ENCODE peak calls at places on chromosomes 4 and X, in five cellular contexts. Y is IMR-90, E is SK-N-SH, K is HepG2, R is GM12878. T is an unnamed sample.

GRCh38 chr4:94491322-94491721 is 39.6 kb downstream of the PDLIM5 start:
- DNase-seq in Y (peak; percentile 52), E (no peak), K (no peak), R (no peak), T (no peak)

GRCh38 chr4:76626686-76627465 is 191.8 kb downstream of the SHROOM3 start:
- DNase-seq in Y (peak; percentile 13), E (peak; percentile 21), K (peak; percentile 3), R (no peak), T (peak; percentile 10)

GRCh38 chr4:2063557-2064275 is 4.6 kb downstream of the NAT8L start:
- DNase-seq in Y (no peak), E (no peak), K (no peak), R (no peak), T (no peak)

GRCh38 chr4:150055467-150055866 is 22.8 kb upstream of the DCLK2 start:
- DNase-seq in Y (no peak), E (no peak), K (peak; percentile 46), R (no peak), T (no peak)

GRCh38 chrX:11381464-11381863 is 88.3 kb downstream of the AMELX start:
- DNase-seq in Y (peak; percentile 63), E (peak; percentile 20), K (peak; percentile 25), R (peak; percentile 30), T (peak; percentile 31)

GRCh38 chrX:13270360-13270759 is 49.5 kb downstream of the ATXN3L start:
- DNase-seq in Y (no peak), E (no peak), K (no peak), R (no peak), T (no peak)

GRCh38 chr4:104163820-104164219 is 330.9 kb downstream of the CXXC4 start:
- DNase-seq in Y (no peak), E (no peak), K (no peak), R (no peak), T (no peak)

GRCh38 chrX:41733939-41734338 is 10.0 kb downstream of the GPR82 start:
- DNase-seq in Y (no peak), E (no peak), K (no peak), R (peak; percentile 90), T (no peak)

GRCh38 chr4:10974371-10974770 is 289.8 kb upstream of the CLNK start:
- DNase-seq in Y (no peak), E (no peak), K (no peak), R (no peak), T (no peak)

GRCh38 chr4:114043116-114043515 is 63.7 kb upstream of the ARSJ start:
- DNase-seq in Y (peak; percentile 26), E (no peak), K (no peak), R (no peak), T (no peak)

GRCh38 chr4:26406346-26406975 is 83.8 kb downstream of the CCKAR start:
- DNase-seq in Y (peak; percentile 36), E (no peak), K (no peak), R (no peak), T (no peak)

GRCh38 chrX:18886344-18887161 is 97.4 kb downstream of the PHKA2 start:
- DNase-seq in Y (peak; percentile 23), E (peak; percentile 62), K (peak; percentile 22), R (peak; percentile 66), T (peak; percentile 59)

GRCh38 chrX:137565921-137566745 is at the start of gene ZIC3:
- DNase-seq in Y (no peak), E (peak; percentile 82), K (no peak), R (no peak), T (no peak)

GRCh38 chr4:3254302-3255131 is 5.6 kb downstream of the MSANTD1 start:
- DNase-seq in Y (no peak), E (no peak), K (no peak), R (no peak), T (no peak)

GRCh38 chr4:169340834-169341233 is 70.1 kb upstream of the SH3RF1 start:
- DNase-seq in Y (no peak), E (no peak), K (no peak), R (no peak), T (no peak)

GRCh38 chr4:1641671-1642070 is 42.4 kb downstream of the FAM53A start:
- DNase-seq in Y (no peak), E (no peak), K (no peak), R (no peak), T (no peak)

GRCh38 chrX:20319054-20319453 is 52.3 kb upstream of the RPS6KA3 start:
- DNase-seq in Y (no peak), E (no peak), K (no peak), R (no peak), T (no peak)

GRCh38 chrX:49041683-49042529 is 1.3 kb downstream of the TFE3 start:
- DNase-seq in Y (peak; percentile 73), E (peak; percentile 29), K (no peak), R (no peak), T (peak; percentile 14)

GRCh38 chrX:16148896-16149295 is 18.4 kb upstream of the MAGEB17 start:
- DNase-seq in Y (no peak), E (no peak), K (no peak), R (no peak), T (no peak)

GRCh38 chr4:5387457-5387856 is 320.9 kb downstream of the EVC2 start:
- DNase-seq in Y (no peak), E (no peak), K (no peak), R (no peak), T (no peak)

GRCh38 chr4:88027611-88028608 is 20.5 kb downstream of the PKD2 start:
- DNase-seq in Y (peak; percentile 95), E (no peak), K (no peak), R (no peak), T (no peak)

GRCh38 chrX:68431836-68432235 is 1.5 kb downstream of the OPHN1 start:
- DNase-seq in Y (peak; percentile 66), E (no peak), K (no peak), R (no peak), T (no peak)

GRCh38 chr4:14897217-14897616 is 105.1 kb upstream of the CPEB2 start:
- DNase-seq in Y (no peak), E (no peak), K (no peak), R (no peak), T (no peak)

GRCh38 chr4:35038845-35039244 is 1205.5 kb downstream of the ARAP2 start:
- DNase-seq in Y (no peak), E (no peak), K (no peak), R (no peak), T (no peak)

GRCh38 chr4:104896623-104897296 is 249.9 kb upstream of the TET2 start:
- DNase-seq in Y (no peak), E (no peak), K (no peak), R (peak; percentile 46), T (no peak)

GRCh38 chr4:161256716-161257115 is 907.1 kb downstream of the FSTL5 start:
- DNase-seq in Y (no peak), E (no peak), K (peak; percentile 22), R (no peak), T (no peak)

GRCh38 chrX:1224954-1225353 is 12.5 kb upstream of the CRLF2 start:
- DNase-seq in Y (no peak), E (no peak), K (no peak), R (no peak), T (no peak)

GRCh38 chrX:51494409-51494808 is 2.0 kb downstream of the NUDT11 start:
- DNase-seq in Y (no peak), E (no peak), K (no peak), R (no peak), T (no peak)

GRCh38 chrX:154402622-154403127 is 4.5 kb downstream of the RPL10 start:
- DNase-seq in Y (no peak), E (no peak), K (no peak), R (no peak), T (no peak)

GRCh38 chr4:182874946-182875345 is 42.2 kb downstream of the DCTD start:
- DNase-seq in Y (no peak), E (no peak), K (no peak), R (no peak), T (no peak)
- TF ChIP-seq MXI1 in Y (no peak), E (no peak), K (no peak), R (no peak), T (no peak)

GRCh38 chr4:180665481-180665880 is 1577.7 kb upstream of the TENM3 start:
- DNase-seq in Y (no peak), E (no peak), K (no peak), R (no peak), T (no peak)

GRCh38 chr4:180664766-180665368 is 1578.3 kb upstream of the TENM3 start:
- DNase-seq in Y (peak; percentile 90), E (peak; percentile 59), K (peak; percentile 66), R (peak; percentile 25), T (peak; percentile 70)

GRCh38 chr4:180669637-180670036 is 1573.6 kb upstream of the TENM3 start:
- DNase-seq in Y (peak; percentile 44), E (no peak), K (no peak), R (no peak), T (no peak)

GRCh38 chr4:180668732-180669131 is 1574.5 kb upstream of the TENM3 start:
- DNase-seq in Y (no peak), E (no peak), K (no peak), R (no peak), T (no peak)

GRCh38 chr4:180665994-180666818 is 1577.0 kb upstream of the TENM3 start:
- DNase-seq in Y (peak; percentile 63), E (peak; percentile 42), K (peak; percentile 47), R (no peak), T (peak; percentile 28)
- TF ChIP-seq MXI1 in Y (no peak), E (no peak), K (no peak), R (no peak), T (no peak)

GRCh38 chr4:56787380-56787779 is 34.1 kb downstream of the SPINK2 start:
- DNase-seq in Y (no peak), E (no peak), K (no peak), R (no peak), T (no peak)
- TF ChIP-seq MXI1 in Y (no peak), E (no peak), K (no peak), R (no peak), T (no peak)

GRCh38 chr4:101192244-101192643 is 155.1 kb downstream of the PPP3CA start:
- DNase-seq in Y (no peak), E (no peak), K (peak; percentile 69), R (no peak), T (no peak)
- TF ChIP-seq MXI1 in Y (no peak), E (no peak), K (no peak), R (no peak), T (no peak)

DNA sequence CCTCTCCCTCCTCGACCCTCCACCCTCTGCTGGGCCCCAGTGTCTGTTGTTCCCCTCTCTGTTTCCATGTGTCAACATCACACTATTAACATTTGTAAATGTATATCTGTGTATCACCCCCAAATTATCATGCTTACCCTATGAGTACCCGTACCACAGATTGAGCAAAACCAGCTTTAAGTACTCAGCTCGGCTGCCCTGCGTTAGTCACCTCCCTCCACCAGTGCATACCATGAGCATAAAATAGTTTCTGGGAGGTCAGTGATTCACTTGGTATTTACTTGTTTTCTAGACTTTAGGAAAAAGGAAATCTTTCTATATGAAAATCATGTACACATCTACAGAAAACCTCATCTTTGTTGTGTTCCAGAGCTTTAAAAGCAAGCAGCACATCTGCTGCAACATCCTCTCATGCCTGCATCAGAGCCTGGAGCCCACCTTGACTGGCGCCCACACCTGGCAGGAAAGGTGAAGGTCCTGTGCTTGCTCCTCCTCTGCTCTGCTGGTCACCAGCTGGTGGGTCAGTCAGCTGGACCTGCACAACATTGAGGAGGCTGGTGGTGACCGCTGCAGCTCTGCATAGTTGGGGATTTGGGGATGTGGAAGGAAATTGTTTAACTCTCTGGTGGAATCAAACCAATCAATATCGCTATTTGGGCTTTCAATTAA is 214.4 kb upstream of the KLF3 start:
- DNase-seq in Y (peak; percentile 5), E (no peak), K (peak; percentile 51), R (no peak), T (no peak)
- TF ChIP-seq MXI1 in Y (no peak), E (no peak), K (no peak), R (no peak), T (no peak)

T was measured in K562.